ENCODE peak calls at places on chromosomes 4 and X, in eight cellular contexts. One of them, this sample, is unnamed.

GRCh38 chrX:150363561-150364346 is 637 bp downstream of the MAMLD1 start:
- DNase-seq in ACHN: peak
- DNase-seq in AG04450: no peak
- DNase-seq in NCI-H69: peak
- DNase-seq in DMS53: peak
- DNase-seq in M059J: peak
- DNase-seq in germinal center: no peak
- DNase-seq in H4: peak
- DNase-seq in this sample: no peak

GRCh38 chr4:122855491-122855890 is 28.9 kb downstream of the FGF2 start:
- DNase-seq in ACHN: no peak
- DNase-seq in AG04450: no peak
- DNase-seq in NCI-H69: peak
- DNase-seq in DMS53: no peak
- DNase-seq in M059J: no peak
- DNase-seq in germinal center: no peak
- DNase-seq in H4: no peak
- DNase-seq in this sample: no peak

GRCh38 chrX:40189621-40190020 is 91.9 kb upstream of the BCOR start:
- DNase-seq in ACHN: no peak
- DNase-seq in AG04450: no peak
- DNase-seq in NCI-H69: no peak
- DNase-seq in DMS53: no peak
- DNase-seq in M059J: peak
- DNase-seq in germinal center: no peak
- DNase-seq in H4: no peak
- DNase-seq in this sample: no peak

GRCh38 chr4:38782452-38783108 is at the start of gene TLR10:
- DNase-seq in ACHN: peak
- DNase-seq in AG04450: peak
- DNase-seq in NCI-H69: peak
- DNase-seq in DMS53: peak
- DNase-seq in M059J: peak
- DNase-seq in germinal center: peak
- DNase-seq in H4: peak
- DNase-seq in this sample: peak

GRCh38 chr4:89249716-89250361 is 57.8 kb downstream of the GPRIN3 start:
- DNase-seq in ACHN: no peak
- DNase-seq in AG04450: no peak
- DNase-seq in NCI-H69: peak
- DNase-seq in DMS53: peak
- DNase-seq in M059J: no peak
- DNase-seq in germinal center: no peak
- DNase-seq in H4: no peak
- DNase-seq in this sample: no peak

GRCh38 chr4:13920901-13921300 is 293.4 kb upstream of the BOD1L1 start:
- DNase-seq in ACHN: peak
- DNase-seq in AG04450: peak
- DNase-seq in NCI-H69: no peak
- DNase-seq in DMS53: peak
- DNase-seq in M059J: peak
- DNase-seq in germinal center: no peak
- DNase-seq in H4: peak
- DNase-seq in this sample: no peak

GRCh38 chrX:72576161-72576896 is 3.7 kb upstream of the HDAC8 start:
- DNase-seq in ACHN: no peak
- DNase-seq in AG04450: no peak
- DNase-seq in NCI-H69: no peak
- DNase-seq in DMS53: no peak
- DNase-seq in M059J: peak
- DNase-seq in germinal center: no peak
- DNase-seq in H4: peak
- DNase-seq in this sample: no peak

GRCh38 chr4:121147923-121148443 is 16.1 kb downstream of the TNIP3 start:
- DNase-seq in ACHN: no peak
- DNase-seq in AG04450: no peak
- DNase-seq in NCI-H69: no peak
- DNase-seq in DMS53: no peak
- DNase-seq in M059J: peak
- DNase-seq in germinal center: no peak
- DNase-seq in H4: peak
- DNase-seq in this sample: no peak

GRCh38 chr4:128220286-128221235 is 67.1 kb downstream of the PGRMC2 start:
- DNase-seq in ACHN: peak
- DNase-seq in AG04450: peak
- DNase-seq in NCI-H69: peak
- DNase-seq in DMS53: peak
- DNase-seq in M059J: peak
- DNase-seq in germinal center: peak
- DNase-seq in H4: peak
- DNase-seq in this sample: peak

GRCh38 chr4:131316086-131316485 is 1833.0 kb upstream of the PCDH10 start:
- DNase-seq in ACHN: no peak
- DNase-seq in AG04450: no peak
- DNase-seq in NCI-H69: no peak
- DNase-seq in DMS53: no peak
- DNase-seq in M059J: no peak
- DNase-seq in germinal center: no peak
- DNase-seq in H4: no peak
- DNase-seq in this sample: no peak

GRCh38 chr4:62806786-62807185 is 1602.5 kb downstream of the TECRL start:
- DNase-seq in ACHN: no peak
- DNase-seq in AG04450: no peak
- DNase-seq in NCI-H69: no peak
- DNase-seq in DMS53: peak
- DNase-seq in M059J: no peak
- DNase-seq in germinal center: no peak
- DNase-seq in H4: no peak
- DNase-seq in this sample: no peak

GRCh38 chr4:85565761-85566480 is 91.0 kb downstream of the ARHGAP24 start:
- DNase-seq in ACHN: no peak
- DNase-seq in AG04450: no peak
- DNase-seq in NCI-H69: no peak
- DNase-seq in DMS53: no peak
- DNase-seq in M059J: peak
- DNase-seq in germinal center: no peak
- DNase-seq in H4: peak
- DNase-seq in this sample: no peak

GRCh38 chr4:65416875-65417274 is 253.4 kb downstream of the EPHA5 start:
- DNase-seq in ACHN: no peak
- DNase-seq in AG04450: no peak
- DNase-seq in NCI-H69: peak
- DNase-seq in DMS53: peak
- DNase-seq in M059J: peak
- DNase-seq in germinal center: no peak
- DNase-seq in H4: peak
- DNase-seq in this sample: no peak

GRCh38 chr4:82601242-82602015 is 39.6 kb upstream of the TMEM150C start:
- DNase-seq in ACHN: no peak
- DNase-seq in AG04450: no peak
- DNase-seq in NCI-H69: no peak
- DNase-seq in DMS53: no peak
- DNase-seq in M059J: no peak
- DNase-seq in germinal center: no peak
- DNase-seq in H4: no peak
- DNase-seq in this sample: no peak

GRCh38 chrX:66914082-66914481 is 275.2 kb upstream of the EDA2R start:
- DNase-seq in ACHN: no peak
- DNase-seq in AG04450: no peak
- DNase-seq in NCI-H69: no peak
- DNase-seq in DMS53: peak
- DNase-seq in M059J: peak
- DNase-seq in germinal center: no peak
- DNase-seq in H4: no peak
- DNase-seq in this sample: no peak

GRCh38 chr4:10006604-10007435 is 14.5 kb downstream of the SLC2A9 start:
- DNase-seq in ACHN: peak
- DNase-seq in AG04450: no peak
- DNase-seq in NCI-H69: peak
- DNase-seq in DMS53: peak
- DNase-seq in M059J: peak
- DNase-seq in germinal center: no peak
- DNase-seq in H4: peak
- DNase-seq in this sample: no peak

GRCh38 chr4:183136880-183137279 is 37.8 kb downstream of the WWC2 start:
- DNase-seq in ACHN: no peak
- DNase-seq in AG04450: no peak
- DNase-seq in NCI-H69: no peak
- DNase-seq in DMS53: peak
- DNase-seq in M059J: peak
- DNase-seq in germinal center: no peak
- DNase-seq in H4: no peak
- DNase-seq in this sample: no peak

GRCh38 chrX:57583477-57583876 is 8.3 kb upstream of the ZXDB start:
- DNase-seq in ACHN: no peak
- DNase-seq in AG04450: no peak
- DNase-seq in NCI-H69: no peak
- DNase-seq in DMS53: peak
- DNase-seq in M059J: peak
- DNase-seq in germinal center: no peak
- DNase-seq in H4: peak
- DNase-seq in this sample: no peak

GRCh38 chrX:9465380-9466114 is 689 bp downstream of the TBL1X start:
- DNase-seq in ACHN: no peak
- DNase-seq in AG04450: no peak
- DNase-seq in NCI-H69: peak
- DNase-seq in DMS53: peak
- DNase-seq in M059J: peak
- DNase-seq in germinal center: peak
- DNase-seq in H4: no peak
- DNase-seq in this sample: no peak

GRCh38 chr4:169823685-169824084 is 65.9 kb upstream of the HPF1 start:
- DNase-seq in ACHN: peak
- DNase-seq in AG04450: peak
- DNase-seq in NCI-H69: no peak
- DNase-seq in DMS53: peak
- DNase-seq in M059J: peak
- DNase-seq in germinal center: no peak
- DNase-seq in H4: peak
- DNase-seq in this sample: no peak

GRCh38 chr4:138507527-138507926 is 265.4 kb upstream of the SLC7A11 start:
- DNase-seq in ACHN: no peak
- DNase-seq in AG04450: peak
- DNase-seq in NCI-H69: no peak
- DNase-seq in DMS53: no peak
- DNase-seq in M059J: no peak
- DNase-seq in germinal center: no peak
- DNase-seq in H4: no peak
- DNase-seq in this sample: no peak

GRCh38 chrX:44480591-44480990 is 62.1 kb downstream of the FUNDC1 start:
- DNase-seq in ACHN: peak
- DNase-seq in AG04450: no peak
- DNase-seq in NCI-H69: no peak
- DNase-seq in DMS53: no peak
- DNase-seq in M059J: no peak
- DNase-seq in germinal center: no peak
- DNase-seq in H4: no peak
- DNase-seq in this sample: no peak

GRCh38 chr4:23789765-23790164 is 100.1 kb downstream of the PPARGC1A start:
- DNase-seq in ACHN: peak
- DNase-seq in AG04450: no peak
- DNase-seq in NCI-H69: no peak
- DNase-seq in DMS53: no peak
- DNase-seq in M059J: peak
- DNase-seq in germinal center: no peak
- DNase-seq in H4: peak
- DNase-seq in this sample: no peak

GRCh38 chr4:87966095-87966496 is 9.4 kb upstream of the SPP1 start:
- DNase-seq in ACHN: no peak
- DNase-seq in AG04450: no peak
- DNase-seq in NCI-H69: no peak
- DNase-seq in DMS53: no peak
- DNase-seq in M059J: no peak
- DNase-seq in germinal center: no peak
- DNase-seq in H4: no peak
- DNase-seq in this sample: no peak

GRCh38 chr4:13994016-13994415 is 366.5 kb upstream of the BOD1L1 start:
- DNase-seq in ACHN: peak
- DNase-seq in AG04450: no peak
- DNase-seq in NCI-H69: no peak
- DNase-seq in DMS53: no peak
- DNase-seq in M059J: no peak
- DNase-seq in germinal center: no peak
- DNase-seq in H4: no peak
- DNase-seq in this sample: no peak

GRCh38 chrX:71618303-71618721 is at the start of gene CXCR3:
- DNase-seq in ACHN: no peak
- DNase-seq in AG04450: no peak
- DNase-seq in NCI-H69: no peak
- DNase-seq in DMS53: no peak
- DNase-seq in M059J: peak
- DNase-seq in germinal center: no peak
- DNase-seq in H4: no peak
- DNase-seq in this sample: no peak

GRCh38 chr4:47349323-47349722 is 114.2 kb downstream of the COMMD8 start:
- DNase-seq in ACHN: no peak
- DNase-seq in AG04450: peak
- DNase-seq in NCI-H69: no peak
- DNase-seq in DMS53: no peak
- DNase-seq in M059J: peak
- DNase-seq in germinal center: no peak
- DNase-seq in H4: peak
- DNase-seq in this sample: no peak

GRCh38 chrX:38221391-38221929 is 789 bp upstream of the SRPX start:
- DNase-seq in ACHN: no peak
- DNase-seq in AG04450: no peak
- DNase-seq in NCI-H69: peak
- DNase-seq in DMS53: no peak
- DNase-seq in M059J: no peak
- DNase-seq in germinal center: no peak
- DNase-seq in H4: no peak
- DNase-seq in this sample: no peak

GRCh38 chrX:22320236-22320635 is 47.5 kb downstream of the CBLL2 start:
- DNase-seq in ACHN: no peak
- DNase-seq in AG04450: no peak
- DNase-seq in NCI-H69: peak
- DNase-seq in DMS53: no peak
- DNase-seq in M059J: no peak
- DNase-seq in germinal center: no peak
- DNase-seq in H4: no peak
- DNase-seq in this sample: no peak

GRCh38 chrX:68432648-68433047 is 647 bp downstream of the OPHN1 start:
- DNase-seq in ACHN: peak
- DNase-seq in AG04450: no peak
- DNase-seq in NCI-H69: no peak
- DNase-seq in DMS53: peak
- DNase-seq in M059J: peak
- DNase-seq in germinal center: no peak
- DNase-seq in H4: no peak
- DNase-seq in this sample: no peak

GRCh38 chrX:56762707-56763555 is 33.9 kb downstream of the NBDY start:
- DNase-seq in ACHN: no peak
- DNase-seq in AG04450: no peak
- DNase-seq in NCI-H69: no peak
- DNase-seq in DMS53: no peak
- DNase-seq in M059J: peak
- DNase-seq in germinal center: no peak
- DNase-seq in H4: no peak
- DNase-seq in this sample: no peak

GRCh38 chr4:176005766-176006165 is 59.9 kb upstream of the WDR17 start:
- DNase-seq in ACHN: no peak
- DNase-seq in AG04450: no peak
- DNase-seq in NCI-H69: no peak
- DNase-seq in DMS53: no peak
- DNase-seq in M059J: no peak
- DNase-seq in germinal center: no peak
- DNase-seq in H4: no peak
- DNase-seq in this sample: no peak

GRCh38 chrX:11768039-11768438 is 10.0 kb downstream of the MSL3 start:
- DNase-seq in ACHN: no peak
- DNase-seq in AG04450: no peak
- DNase-seq in NCI-H69: no peak
- DNase-seq in DMS53: no peak
- DNase-seq in M059J: no peak
- DNase-seq in germinal center: peak
- DNase-seq in H4: no peak
- DNase-seq in this sample: no peak

GRCh38 chrX:112512509-112512908 is 167.2 kb downstream of the LHFPL1 start:
- DNase-seq in ACHN: peak
- DNase-seq in AG04450: no peak
- DNase-seq in NCI-H69: no peak
- DNase-seq in DMS53: peak
- DNase-seq in M059J: peak
- DNase-seq in germinal center: no peak
- DNase-seq in H4: no peak
- DNase-seq in this sample: no peak